ENCODE peak calls at places on chromosomes 12 and 14, in nine cellular contexts. X, W, L, H, G, C, I, V and F are unnamed samples.

GRCh38 chr12:80894179-80894578 is 43.6 kb downstream of the LIN7A start:
- DNase-seq in X (no peak), W (no peak), L (no peak), H (no peak), G (no peak), C (no peak), I (no peak), V (no peak), F (no peak)

GRCh38 chr12:75721790-75722189 is 210.4 kb upstream of the KRR1 start:
- DNase-seq in X (no peak), W (no peak), L (no peak), H (no peak), G (no peak), C (no peak), I (no peak), V (no peak), F (no peak)

GRCh38 chr14:50039734-50040400 is 76.5 kb downstream of the VCPKMT start:
- DNase-seq in X (no peak), W (peak), L (no peak), H (no peak), G (no peak), C (peak), I (no peak), V (no peak), F (no peak)

GRCh38 chr14:104400355-104400754 is 179.2 kb upstream of the C14orf180 start:
- DNase-seq in X (no peak), W (no peak), L (no peak), H (no peak), G (no peak), C (no peak), I (peak), V (no peak), F (no peak)

GRCh38 chr12:52259850-52260249 is 14.6 kb upstream of the KRT86 start:
- DNase-seq in X (no peak), W (no peak), L (no peak), H (no peak), G (no peak), C (no peak), I (no peak), V (no peak), F (no peak)

GRCh38 chr12:30908389-30909087 is 18.0 kb upstream of the TSPAN11 start:
- DNase-seq in X (no peak), W (no peak), L (no peak), H (no peak), G (no peak), C (no peak), I (no peak), V (no peak), F (no peak)

GRCh38 chr14:34322940-34323418 is 139.1 kb downstream of the SPTSSA start:
- DNase-seq in X (peak), W (peak), L (peak), H (peak), G (peak), C (peak), I (peak), V (no peak), F (peak)

GRCh38 chr12:3453947-3454675 is 36.9 kb upstream of the PRMT8 start:
- DNase-seq in X (peak), W (peak), L (no peak), H (no peak), G (no peak), C (peak), I (no peak), V (no peak), F (no peak)

GRCh38 chr14:76309572-76310551 is 66.1 kb upstream of the ESRRB start:
- DNase-seq in X (no peak), W (no peak), L (no peak), H (no peak), G (no peak), C (no peak), I (no peak), V (no peak), F (no peak)

GRCh38 chr12:69274861-69275260 is 35.5 kb downstream of the CPSF6 start:
- DNase-seq in X (no peak), W (peak), L (no peak), H (no peak), G (no peak), C (no peak), I (no peak), V (no peak), F (no peak)

GRCh38 chr12:93376436-93377251 is 1.1 kb upstream of the NUDT4 start:
- DNase-seq in X (peak), W (peak), L (no peak), H (no peak), G (no peak), C (no peak), I (peak), V (peak), F (peak)

GRCh38 chr12:123973552-123974341 is 732 bp downstream of the ZNF664 start:
- DNase-seq in X (peak), W (no peak), L (peak), H (no peak), G (peak), C (peak), I (peak), V (no peak), F (peak)

GRCh38 chr14:35480119-35480769 is 53.7 kb upstream of the INSM2 start:
- DNase-seq in X (no peak), W (no peak), L (no peak), H (no peak), G (no peak), C (peak), I (no peak), V (no peak), F (no peak)

GRCh38 chr12:32196250-32197198 is 89.9 kb downstream of the BICD1 start:
- DNase-seq in X (no peak), W (no peak), L (no peak), H (no peak), G (no peak), C (no peak), I (no peak), V (no peak), F (no peak)

GRCh38 chr12:48285751-48286650 is 64.7 kb downstream of the ZNF641 start:
- DNase-seq in X (no peak), W (no peak), L (no peak), H (no peak), G (no peak), C (no peak), I (no peak), V (no peak), F (no peak)